ENCODE peak calls at places on chromosomes 5 and 9, in five cellular contexts. X, B, P, U and I are unnamed samples. For H3K4me1, the result is how much of the 10 kb centered on the place peaks cover.

GRCh38 chr9:5784526-5785315 is 48.2 kb downstream of the ERMP1 start:
- DNase-seq in U (no peak), B (no peak), X (no peak), P (no peak), I (no peak)

GRCh38 chr9:70069734-70070133 is 26.1 kb downstream of the MAMDC2 start:
- DNase-seq in U (peak), P (peak), B (no peak), X (no peak), I (no peak)

GRCh38 chr9:22307013-22307711 is 139.5 kb upstream of the DMRTA1 start:
- DNase-seq in U (no peak), P (no peak), B (peak), X (peak), I (no peak)

GRCh38 chr5:131272365-131273123 is 8.7 kb downstream of the CDC42SE2 start:
- DNase-seq in B (no peak), X (no peak), P (no peak), U (no peak), I (no peak)

GRCh38 chr5:64417390-64417789 is 88.4 kb upstream of the RGS7BP start:
- DNase-seq in U (no peak), B (no peak), P (no peak), X (no peak), I (no peak)

GRCh38 chr9:120545691-120546565 is 34.0 kb downstream of the CDK5RAP2 start:
- DNase-seq in X (peak), U (no peak), P (no peak), B (no peak), I (no peak)

GRCh38 chr9:117957267-117957666 is 253.1 kb downstream of the TLR4 start:
- DNase-seq in B (no peak), U (no peak), X (no peak), P (no peak), I (no peak)

GRCh38 chr5:93892481-93892880 is 151.1 kb upstream of the POU5F2 start:
- DNase-seq in X (no peak), P (no peak), U (no peak), B (no peak), I (no peak)

GRCh38 chr5:171421331-171422262 is 2.1 kb downstream of the FGF18 start:
- DNase-seq in U (no peak), X (no peak), B (no peak), P (no peak), I (no peak)

GRCh38 chr5:1752881-1753280 is 46.8 kb downstream of the MRPL36 start:
- DNase-seq in P (no peak), U (peak), B (no peak), X (no peak), I (no peak)

DNA sequence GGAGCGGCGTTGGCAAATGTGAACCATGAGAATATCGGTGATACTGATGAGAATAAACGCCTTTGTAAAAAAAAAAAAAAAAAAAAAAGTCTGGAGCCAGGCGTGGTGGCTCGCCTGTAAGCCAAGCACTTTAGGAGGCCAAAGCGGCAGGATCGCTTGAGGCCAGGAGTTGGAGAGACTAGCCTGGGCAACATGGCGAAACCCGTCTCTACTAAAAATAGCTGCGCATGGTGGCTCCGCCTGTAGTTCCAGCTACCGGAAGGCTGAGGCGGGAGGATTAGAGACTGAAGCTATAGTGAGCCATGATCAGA is 425 bp upstream of the NFX1 start:
- DNase-seq in U (no peak), P (no peak), B (no peak), X (no peak), I (no peak)
- H3K4me1 ChIP-seq in U (under half), P (under half), B (under half), X (under half), I (under half)

DNA sequence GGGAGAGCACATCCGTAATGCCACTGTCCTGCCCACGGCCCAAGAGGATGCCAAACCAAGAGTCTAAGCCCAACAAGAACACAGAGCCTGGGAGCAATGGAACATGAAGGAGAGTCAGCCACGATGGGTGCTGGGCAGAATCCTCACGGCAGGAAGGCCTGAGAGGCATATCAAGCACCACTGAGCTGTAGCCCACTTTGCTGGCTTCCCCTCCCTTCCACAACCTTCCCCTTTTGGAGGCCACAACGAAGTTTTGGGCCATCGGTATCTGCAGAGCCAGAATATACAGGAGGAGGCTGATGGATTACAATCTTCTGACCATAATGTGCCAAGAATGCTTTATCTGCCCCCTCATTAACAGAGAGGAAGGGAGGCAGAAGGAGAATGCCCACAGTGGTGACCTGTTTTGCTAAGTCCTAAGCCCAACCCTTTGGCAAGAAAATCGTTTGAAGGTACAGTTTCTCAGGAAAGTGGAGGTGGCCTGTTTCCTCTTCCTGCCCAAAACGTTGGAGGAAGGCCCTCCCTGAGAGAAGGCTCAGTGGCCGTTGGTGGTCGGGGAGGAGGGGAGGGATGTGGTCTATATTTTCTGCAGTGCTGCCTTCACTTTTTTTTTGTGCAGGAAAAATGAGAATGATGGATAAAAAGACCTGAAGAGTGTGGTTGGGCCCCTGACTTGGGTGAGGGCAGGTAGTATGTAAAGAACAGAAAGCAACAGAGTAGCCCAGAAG is 26.2 kb downstream of the MACROH2A1 start:
- DNase-seq in U (no peak), X (no peak), P (no peak), B (no peak), I (no peak)
- H3K4me1 ChIP-seq in U (under half), X (under half), P (under half), B (under half), I (under half)

DNA sequence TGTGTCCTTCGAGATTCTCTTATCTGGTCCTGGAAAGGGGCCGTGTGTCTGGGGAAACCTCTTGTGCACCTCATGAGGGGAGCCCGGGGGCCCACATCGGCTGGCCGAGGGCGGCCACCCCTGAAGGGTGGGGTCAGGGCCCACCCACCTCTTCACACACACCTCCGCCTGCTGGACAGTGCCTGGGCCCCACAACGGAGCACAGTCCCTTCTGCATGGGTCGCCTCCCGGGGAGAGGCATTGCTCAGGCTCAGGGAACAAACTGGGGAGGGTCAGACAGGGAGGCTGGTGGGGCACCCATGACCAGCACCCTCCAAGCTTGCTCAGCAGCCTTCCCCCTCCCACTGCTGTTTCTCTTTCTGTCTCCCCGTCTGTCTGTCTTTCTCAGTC is 1.3 kb upstream of the LRRC14B start:
- DNase-seq in P (no peak), B (no peak), U (no peak), X (no peak), I (no peak)
- H3K4me1 ChIP-seq in P (under half), B (under half), U (under half), X (under half), I (under half)

GRCh38 chr9:112754578-112754977 is 4.0 kb downstream of the SNX30 start:
- DNase-seq in B (no peak), X (peak), P (no peak), U (no peak), I (no peak)
- H3K4me1 ChIP-seq in B (under half), X (under half), P (under half), U (under half), I (under half)